ENCODE peak calls at places on chromosomes 12 and 14, in eight cellular contexts. One of them, this sample, is unnamed.

GRCh38 chr12:50087995-50088394 is 2.9 kb downstream of the SMARCD1 start:
- DNase-seq in A172: no peak
- DNase-seq in HT1080: peak
- DNase-seq in EL: peak
- DNase-seq in lung: no peak
- DNase-seq in A549: no peak
- DNase-seq in AG04449: no peak
- DNase-seq in NCI-H146: no peak
- DNase-seq in this sample: peak

GRCh38 chr12:50276912-50277671 is 6.2 kb downstream of the LIMA1 start:
- DNase-seq in NCI-H146: no peak
- DNase-seq in EL: no peak
- DNase-seq in lung: no peak
- DNase-seq in A172: no peak
- DNase-seq in A549: no peak
- DNase-seq in HT1080: no peak
- DNase-seq in AG04449: no peak
- DNase-seq in this sample: no peak

GRCh38 chr14:105485720-105486332 is 860 bp upstream of the CRIP1 start:
- DNase-seq in NCI-H146: peak
- DNase-seq in A549: peak
- DNase-seq in A172: no peak
- DNase-seq in lung: no peak
- DNase-seq in AG04449: no peak
- DNase-seq in HT1080: no peak
- DNase-seq in EL: no peak
- DNase-seq in this sample: no peak

GRCh38 chr14:49975799-49976198 is 82.9 kb downstream of the ARF6 start:
- DNase-seq in EL: peak
- DNase-seq in A549: no peak
- DNase-seq in AG04449: no peak
- DNase-seq in HT1080: no peak
- DNase-seq in A172: peak
- DNase-seq in NCI-H146: no peak
- DNase-seq in lung: no peak
- DNase-seq in this sample: no peak

GRCh38 chr12:97308576-97309198 is 153.9 kb upstream of the RMST start:
- DNase-seq in A172: peak
- DNase-seq in EL: peak
- DNase-seq in HT1080: peak
- DNase-seq in lung: no peak
- DNase-seq in AG04449: peak
- DNase-seq in NCI-H146: peak
- DNase-seq in A549: peak
- DNase-seq in this sample: peak

GRCh38 chr12:1839464-1839863 is 19.1 kb downstream of the LRTM2 start:
- DNase-seq in NCI-H146: no peak
- DNase-seq in EL: no peak
- DNase-seq in AG04449: no peak
- DNase-seq in lung: no peak
- DNase-seq in A172: no peak
- DNase-seq in HT1080: no peak
- DNase-seq in A549: no peak
- DNase-seq in this sample: no peak

GRCh38 chr14:79924583-79924982 is 286.7 kb downstream of the DIO2 start:
- DNase-seq in A549: no peak
- DNase-seq in EL: no peak
- DNase-seq in NCI-H146: no peak
- DNase-seq in A172: no peak
- DNase-seq in lung: no peak
- DNase-seq in AG04449: no peak
- DNase-seq in HT1080: no peak
- DNase-seq in this sample: no peak

GRCh38 chr14:41393512-41393911 is 213.2 kb upstream of the LRFN5 start:
- DNase-seq in HT1080: no peak
- DNase-seq in EL: no peak
- DNase-seq in A549: no peak
- DNase-seq in A172: no peak
- DNase-seq in lung: no peak
- DNase-seq in AG04449: no peak
- DNase-seq in NCI-H146: no peak
- DNase-seq in this sample: no peak

GRCh38 chr14:89198544-89199329 is 218.3 kb downstream of the FOXN3 start:
- DNase-seq in NCI-H146: no peak
- DNase-seq in lung: no peak
- DNase-seq in A549: no peak
- DNase-seq in HT1080: no peak
- DNase-seq in AG04449: no peak
- DNase-seq in EL: no peak
- DNase-seq in A172: no peak
- DNase-seq in this sample: peak

GRCh38 chr14:97878727-97879126 is 1081.5 kb downstream of the VRK1 start:
- DNase-seq in AG04449: no peak
- DNase-seq in EL: no peak
- DNase-seq in A172: no peak
- DNase-seq in lung: no peak
- DNase-seq in A549: no peak
- DNase-seq in HT1080: peak
- DNase-seq in NCI-H146: no peak
- DNase-seq in this sample: peak

GRCh38 chr14:25049559-25050493 is at the start of gene STXBP6:
- DNase-seq in EL: peak
- DNase-seq in AG04449: no peak
- DNase-seq in HT1080: peak
- DNase-seq in A549: peak
- DNase-seq in A172: no peak
- DNase-seq in lung: peak
- DNase-seq in NCI-H146: peak
- DNase-seq in this sample: no peak

GRCh38 chr14:61322799-61323290 is 1.5 kb downstream of the PRKCH start:
- DNase-seq in AG04449: no peak
- DNase-seq in EL: peak
- DNase-seq in A172: no peak
- DNase-seq in HT1080: no peak
- DNase-seq in lung: peak
- DNase-seq in A549: peak
- DNase-seq in NCI-H146: peak
- DNase-seq in this sample: no peak

GRCh38 chr12:79337891-79338290 is 352.9 kb downstream of the PAWR start:
- DNase-seq in HT1080: no peak
- DNase-seq in A172: no peak
- DNase-seq in lung: no peak
- DNase-seq in EL: no peak
- DNase-seq in NCI-H146: no peak
- DNase-seq in A549: no peak
- DNase-seq in AG04449: no peak
- DNase-seq in this sample: no peak

GRCh38 chr12:127650626-127651025 is 616.3 kb upstream of the TMEM132C start:
- DNase-seq in EL: no peak
- DNase-seq in A549: no peak
- DNase-seq in A172: no peak
- DNase-seq in lung: no peak
- DNase-seq in NCI-H146: no peak
- DNase-seq in HT1080: peak
- DNase-seq in AG04449: peak
- DNase-seq in this sample: peak

GRCh38 chr12:48311313-48311712 is 39.4 kb downstream of the ZNF641 start:
- DNase-seq in lung: no peak
- DNase-seq in AG04449: no peak
- DNase-seq in EL: no peak
- DNase-seq in HT1080: no peak
- DNase-seq in NCI-H146: no peak
- DNase-seq in A172: no peak
- DNase-seq in A549: no peak
- DNase-seq in this sample: no peak

GRCh38 chr12:66048843-66049537 is 81.6 kb downstream of the LLPH start:
- DNase-seq in EL: peak
- DNase-seq in HT1080: no peak
- DNase-seq in NCI-H146: no peak
- DNase-seq in A549: no peak
- DNase-seq in A172: no peak
- DNase-seq in lung: no peak
- DNase-seq in AG04449: no peak
- DNase-seq in this sample: peak

GRCh38 chr12:128798543-128799341 is 25.0 kb downstream of the SLC15A4 start:
- DNase-seq in NCI-H146: no peak
- DNase-seq in AG04449: no peak
- DNase-seq in lung: no peak
- DNase-seq in A549: no peak
- DNase-seq in HT1080: no peak
- DNase-seq in EL: no peak
- DNase-seq in A172: no peak
- DNase-seq in this sample: no peak

GRCh38 chr12:93572712-93573551 is 457 bp downstream of the SOCS2 start:
- DNase-seq in HT1080: no peak
- DNase-seq in EL: peak
- DNase-seq in NCI-H146: peak
- DNase-seq in AG04449: no peak
- DNase-seq in A172: no peak
- DNase-seq in A549: no peak
- DNase-seq in lung: no peak
- DNase-seq in this sample: no peak

GRCh38 chr14:67575684-67576083 is 24.4 kb downstream of the PIGH start:
- DNase-seq in AG04449: no peak
- DNase-seq in lung: no peak
- DNase-seq in EL: peak
- DNase-seq in A549: no peak
- DNase-seq in HT1080: peak
- DNase-seq in A172: peak
- DNase-seq in NCI-H146: no peak
- DNase-seq in this sample: no peak

GRCh38 chr12:49615725-49616124 is 7.6 kb upstream of the PRPF40B start:
- DNase-seq in A549: no peak
- DNase-seq in EL: peak
- DNase-seq in A172: peak
- DNase-seq in NCI-H146: no peak
- DNase-seq in lung: no peak
- DNase-seq in HT1080: peak
- DNase-seq in AG04449: no peak
- DNase-seq in this sample: no peak

GRCh38 chr12:69440886-69441285 is 29.3 kb upstream of the FRS2 start:
- DNase-seq in AG04449: no peak
- DNase-seq in EL: no peak
- DNase-seq in HT1080: no peak
- DNase-seq in A549: no peak
- DNase-seq in NCI-H146: no peak
- DNase-seq in lung: no peak
- DNase-seq in A172: no peak
- DNase-seq in this sample: no peak

GRCh38 chr12:128056299-128056885 is 210.6 kb upstream of the TMEM132C start:
- DNase-seq in A549: no peak
- DNase-seq in lung: no peak
- DNase-seq in EL: no peak
- DNase-seq in AG04449: no peak
- DNase-seq in HT1080: no peak
- DNase-seq in NCI-H146: no peak
- DNase-seq in A172: no peak
- DNase-seq in this sample: no peak

This sample was measured in skeletal muscle cell.